ENCODE peak calls at places on chromosomes 11 and 22, in nine cellular contexts. U is GM23248, N is hepatocyte, J is HCT116, I is OCI-LY7, K is GM23338, F is neural progenitor cell, G is SK-N-SH, W is MM.1S. P is an unnamed sample.
A peak's percentile ranks its signal among the peaks of the same experiment; 100 is the strongest.

GRCh38 chr22:30856699-30857098 is 111.9 kb downstream of the MORC2 start:
- DNase-seq in U (no peak), N (no peak), J (no peak), I (no peak), K (no peak), F (no peak), G (no peak), W (no peak), P (no peak)

GRCh38 chr11:83238111-83238510 is 44.6 kb downstream of the ANKRD42 start:
- DNase-seq in U (no peak), N (no peak), J (no peak), I (no peak), K (no peak), F (no peak), G (no peak), W (no peak), P (peak; percentile 25)

GRCh38 chr11:13287026-13287425 is 9.4 kb downstream of the BMAL1 start:
- DNase-seq in U (no peak), N (no peak), J (no peak), I (no peak), K (no peak), F (no peak), G (no peak), W (no peak), P (no peak)

GRCh38 chr11:44268073-44268806 is 41.7 kb downstream of the ALX4 start:
- DNase-seq in U (no peak), N (no peak), J (no peak), I (no peak), K (no peak), F (no peak), G (no peak), W (no peak), P (no peak)

GRCh38 chr22:24813861-24814770 is 8.1 kb downstream of the SGSM1 start:
- DNase-seq in U (no peak), N (no peak), J (no peak), I (no peak), K (no peak), F (no peak), G (no peak), W (no peak), P (no peak)

GRCh38 chr22:46590334-46590733 is 29.9 kb upstream of the GRAMD4 start:
- DNase-seq in U (no peak), N (peak; percentile 5), J (no peak), I (no peak), K (no peak), F (peak; percentile 3), G (no peak), W (no peak), P (no peak)

GRCh38 chr11:8045839-8046238 is 35.2 kb upstream of the TUB start:
- DNase-seq in U (no peak), N (no peak), J (no peak), I (no peak), K (no peak), F (no peak), G (no peak), W (no peak), P (no peak)

GRCh38 chr11:70603756-70604211 is 205.5 kb downstream of the CTTN start:
- DNase-seq in U (no peak), N (no peak), J (no peak), I (no peak), K (no peak), F (no peak), G (no peak), W (no peak), P (no peak)

GRCh38 chr11:134531331-134532135 is 119.5 kb upstream of the B3GAT1 start:
- DNase-seq in U (no peak), N (no peak), J (no peak), I (no peak), K (no peak), F (peak; percentile 18), G (no peak), W (no peak), P (no peak)

GRCh38 chr11:106329273-106330018 is 252.0 kb downstream of the AASDHPPT start:
- DNase-seq in U (no peak), N (no peak), J (no peak), I (no peak), K (no peak), F (no peak), G (no peak), W (no peak), P (peak; percentile 76)

GRCh38 chr11:46701078-46701654 is 335 bp downstream of the ZNF408 start:
- DNase-seq in U (peak; percentile 38), N (no peak), J (no peak), I (no peak), K (peak; percentile 21), F (peak; percentile 44), G (no peak), W (no peak), P (no peak)

GRCh38 chr11:133934599-133935550 is 21.9 kb downstream of the IGSF9B start:
- DNase-seq in U (peak; percentile 81), N (no peak), J (peak; percentile 91), I (no peak), K (no peak), F (peak; percentile 60), G (peak; percentile 87), W (no peak), P (peak; percentile 68)

GRCh38 chr11:14373941-14374646 is 15.1 kb upstream of the RRAS2 start:
- DNase-seq in U (peak; percentile 91), N (no peak), J (no peak), I (no peak), K (no peak), F (no peak), G (no peak), W (no peak), P (peak; percentile 66)

GRCh38 chr22:47421846-47422245 is 659.4 kb downstream of the TBC1D22A start:
- DNase-seq in U (no peak), N (no peak), J (no peak), I (no peak), K (no peak), F (no peak), G (no peak), W (no peak), P (no peak)

GRCh38 chr22:30416843-30417242 is 8.7 kb upstream of the MTFP1 start:
- DNase-seq in U (no peak), N (no peak), J (no peak), I (no peak), K (no peak), F (no peak), G (no peak), W (no peak), P (no peak)

GRCh38 chr11:78840623-78841022 is 266.0 kb upstream of the NARS2 start:
- DNase-seq in U (peak; percentile 74), N (peak; percentile 22), J (no peak), I (no peak), K (no peak), F (no peak), G (no peak), W (no peak), P (no peak)

GRCh38 chr11:1161410-1162152 is 3.8 kb downstream of the MUC5AC start:
- DNase-seq in U (no peak), N (no peak), J (no peak), I (no peak), K (no peak), F (no peak), G (peak; percentile 11), W (no peak), P (no peak)

GRCh38 chr11:17256512-17256911 is 20.0 kb upstream of the NUCB2 start:
- DNase-seq in U (peak; percentile 96), N (peak; percentile 35), J (no peak), I (no peak), K (no peak), F (no peak), G (no peak), W (no peak), P (peak; percentile 89)

GRCh38 chr22:30396871-30397655 is at the start of gene SEC14L2:
- DNase-seq in U (peak; percentile 84), N (peak; percentile 79), J (peak; percentile 43), I (no peak), K (peak; percentile 85), F (peak; percentile 76), G (peak; percentile 90), W (peak; percentile 29), P (peak; percentile 58)

GRCh38 chr11:86670179-86670578 is 2.2 kb downstream of the ME3 start:
- DNase-seq in U (no peak), N (no peak), J (no peak), I (no peak), K (no peak), F (no peak), G (no peak), W (no peak), P (peak; percentile 42)
- H3K4me3 ChIP-seq in U (no peak overlapping the region), N (no peak overlapping the region), J (no peak overlapping the region), I (no peak overlapping the region), K (no peak overlapping the region), F (peak overlapping the region; percentile 40), G (no peak overlapping the region), W (no peak overlapping the region), P (peak overlapping the region; percentile 69)

GRCh38 chr11:115247404-115247803 is 256.8 kb downstream of the CADM1 start:
- DNase-seq in U (no peak), N (no peak), J (no peak), I (no peak), K (no peak), F (no peak), G (no peak), W (no peak), P (no peak)
- TF ChIP-seq EZH2phosphoT487 in U (no peak), N (no peak), J (no peak), I (no peak), K (no peak), F (no peak), G (no peak), W (no peak), P (no peak)

DNA sequence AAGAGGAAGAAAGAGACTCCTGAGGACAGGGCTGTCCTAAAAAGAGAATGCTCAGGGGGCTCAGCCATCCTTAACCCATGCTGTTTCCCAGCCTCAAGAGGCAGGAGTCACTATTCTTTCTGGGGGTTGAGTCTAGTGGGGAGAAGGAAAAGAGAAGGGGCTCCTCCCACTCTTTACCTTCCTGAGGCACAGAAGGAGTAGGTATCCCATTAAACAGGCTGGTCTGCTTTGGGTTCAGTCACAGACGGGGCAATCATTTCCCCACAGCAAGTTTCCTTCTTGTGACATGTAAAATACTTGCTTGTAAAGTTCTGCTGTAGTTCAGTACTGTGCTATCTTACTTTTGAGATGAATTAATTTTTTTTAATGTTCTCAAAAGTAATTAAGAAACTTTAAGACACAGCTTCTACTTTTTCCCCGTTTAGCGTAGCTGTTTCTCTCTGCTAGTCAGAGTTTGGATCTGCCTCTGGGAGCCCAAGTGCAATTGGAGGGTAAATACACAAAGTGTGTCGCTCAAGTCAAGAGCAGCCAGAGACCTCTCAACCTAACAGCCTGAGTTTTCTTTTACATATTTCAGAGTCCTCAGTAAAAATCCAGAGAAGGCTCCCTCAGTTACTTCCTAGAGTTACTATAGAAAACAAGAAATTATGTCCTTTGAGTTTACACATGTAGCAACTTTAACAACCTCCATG is 15.0 kb downstream of the OR8A1 start:
- DNase-seq in U (no peak), N (no peak), J (no peak), I (no peak), K (no peak), F (no peak), G (no peak), W (no peak), P (no peak)
- H2AFZ ChIP-seq in U (no peak overlapping the region), N (no peak overlapping the region), J (no peak overlapping the region), I (no peak overlapping the region), K (peak overlapping the region; percentile 78), F (peak overlapping the region; percentile 34), G (no peak overlapping the region), W (no peak overlapping the region), P (no peak overlapping the region)

DNA sequence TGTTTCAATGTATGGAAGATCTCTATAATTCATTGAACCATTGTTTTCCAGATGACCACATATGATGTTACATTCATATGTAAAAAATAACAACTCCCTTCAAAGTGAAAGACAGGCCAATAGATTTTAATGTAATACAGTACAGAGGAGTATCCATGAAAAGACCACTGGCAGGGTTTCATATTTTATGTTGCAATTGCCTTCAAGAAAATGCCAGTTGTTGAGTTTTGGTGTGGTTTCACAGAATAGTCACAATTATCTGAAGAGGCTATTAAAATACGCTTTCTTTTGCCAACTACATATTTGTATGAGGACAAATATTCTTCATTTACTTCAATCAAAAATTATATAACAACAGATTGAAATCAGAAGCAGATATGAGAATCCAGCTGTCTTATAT is 14.3 kb downstream of the AMOTL1 start:
- DNase-seq in U (peak; percentile 42), N (no peak), J (no peak), I (no peak), K (no peak), F (no peak), G (no peak), W (no peak), P (no peak)
- H3K4me3 ChIP-seq in U (peak overlapping the region; percentile 23), N (no peak overlapping the region), J (no peak overlapping the region), I (no peak overlapping the region), K (no peak overlapping the region), F (no peak overlapping the region), G (no peak overlapping the region), W (no peak overlapping the region), P (no peak overlapping the region)